ENCODE peak calls at places on chromosomes 13 and 19, in ten cellular contexts. E is heart right ventricle; H is cardiac muscle cell; Y is pancreas; A is psoas muscle; O is endothelial cell of umbilical vein; U is CD8-positive, alpha-beta memory T cell; M is ovary; K is iPS DF 6.9; D is HAP-1. F is an unnamed sample. For H3K4me1 and H3K9me3, the result is how much of the 10 kb centered on the place peaks cover.

GRCh38 chr13:44436589-44437337 is 63.1 kb downstream of the SERP2 start:
- DNase-seq in E (peak), H (peak), Y (peak), A (peak), O (peak), U (no peak), M (peak), K (peak), D (peak), F (peak)

GRCh38 chr13:25525884-25526283 is 154.1 kb downstream of the ATP8A2 start:
- DNase-seq in E (no peak), H (no peak), Y (no peak), A (no peak), O (no peak), U (no peak), M (no peak), K (no peak), D (no peak), F (no peak)

GRCh38 chr19:5217171-5217570 is 123.4 kb downstream of the PTPRS start:
- DNase-seq in E (no peak), H (no peak), Y (no peak), A (no peak), O (no peak), U (no peak), M (no peak), K (no peak), D (no peak), F (no peak)

GRCh38 chr13:46698910-46699460 is 98.0 kb downstream of the ESD start:
- DNase-seq in E (no peak), H (no peak), Y (no peak), A (no peak), O (peak), U (no peak), M (no peak), K (no peak), D (no peak), F (peak)

GRCh38 chr13:51317262-51317661 is 22.2 kb upstream of the SERPINE3 start:
- DNase-seq in E (no peak), H (no peak), Y (no peak), A (no peak), O (peak), U (no peak), M (no peak), K (no peak), D (no peak), F (no peak)

GRCh38 chr13:59950201-59950730 is 213.5 kb downstream of the DIAPH3 start:
- DNase-seq in E (no peak), H (no peak), Y (no peak), A (no peak), O (no peak), U (no peak), M (no peak), K (no peak), D (no peak), F (no peak)

GRCh38 chr19:35569281-35569781 is 5.9 kb upstream of the ATP4A start:
- DNase-seq in E (no peak), H (no peak), Y (peak), A (peak), O (no peak), U (no peak), M (no peak), K (no peak), D (no peak), F (no peak)

GRCh38 chr13:90105276-90105675 is 1242.2 kb upstream of the MIR17HG start:
- DNase-seq in E (no peak), H (no peak), Y (no peak), A (no peak), O (no peak), U (no peak), M (no peak), K (no peak), D (no peak), F (no peak)

GRCh38 chr19:39301021-39301420 is 4.8 kb downstream of the IFNL1 start:
- DNase-seq in E (no peak), H (no peak), Y (no peak), A (no peak), O (no peak), U (no peak), M (no peak), K (no peak), D (no peak), F (no peak)

GRCh38 chr19:42284066-42284501 is 15.0 kb downstream of the CIC start:
- DNase-seq in E (peak), H (peak), Y (peak), A (peak), O (peak), U (peak), M (peak), K (no peak), D (peak), F (peak)

GRCh38 chr19:31459430-31459829 is 110.2 kb upstream of the TSHZ3 start:
- DNase-seq in E (no peak), H (no peak), Y (no peak), A (no peak), O (no peak), U (no peak), M (no peak), K (no peak), D (no peak), F (no peak)

GRCh38 chr19:1244693-1245451 is 3.3 kb downstream of the ATP5F1D start:
- DNase-seq in E (peak), H (no peak), Y (peak), A (peak), O (no peak), U (peak), M (peak), K (no peak), D (no peak), F (no peak)

GRCh38 chr19:42132030-42132628 is at the start of gene POU2F2:
- DNase-seq in E (peak), H (no peak), Y (peak), A (peak), O (no peak), U (peak), M (no peak), K (no peak), D (no peak), F (no peak)

GRCh38 chr19:57786286-57786685 is 16.8 kb downstream of the ZNF586 start:
- DNase-seq in E (no peak), H (no peak), Y (no peak), A (no peak), O (no peak), U (no peak), M (no peak), K (no peak), D (no peak), F (no peak)

GRCh38 chr13:72458701-72459100 is 268.7 kb downstream of the MZT1 start:
- DNase-seq in E (no peak), H (peak), Y (no peak), A (no peak), O (no peak), U (no peak), M (no peak), K (peak), D (peak), F (no peak)

GRCh38 chr13:74274946-74275345 is 140.7 kb upstream of the KLF12 start:
- DNase-seq in E (no peak), H (no peak), Y (no peak), A (no peak), O (no peak), U (no peak), M (no peak), K (no peak), D (no peak), F (no peak)

GRCh38 chr13:74272826-74273225 is 138.6 kb upstream of the KLF12 start:
- DNase-seq in E (no peak), H (no peak), Y (no peak), A (no peak), O (no peak), U (no peak), M (no peak), K (no peak), D (no peak), F (no peak)

GRCh38 chr13:74270018-74270417 is 135.8 kb upstream of the KLF12 start:
- DNase-seq in E (no peak), H (no peak), Y (no peak), A (no peak), O (no peak), U (no peak), M (no peak), K (no peak), D (no peak), F (no peak)

GRCh38 chr13:74278901-74279300 is 144.7 kb upstream of the KLF12 start:
- DNase-seq in E (no peak), H (no peak), Y (no peak), A (no peak), O (no peak), U (no peak), M (no peak), K (no peak), D (no peak), F (no peak)

DNA sequence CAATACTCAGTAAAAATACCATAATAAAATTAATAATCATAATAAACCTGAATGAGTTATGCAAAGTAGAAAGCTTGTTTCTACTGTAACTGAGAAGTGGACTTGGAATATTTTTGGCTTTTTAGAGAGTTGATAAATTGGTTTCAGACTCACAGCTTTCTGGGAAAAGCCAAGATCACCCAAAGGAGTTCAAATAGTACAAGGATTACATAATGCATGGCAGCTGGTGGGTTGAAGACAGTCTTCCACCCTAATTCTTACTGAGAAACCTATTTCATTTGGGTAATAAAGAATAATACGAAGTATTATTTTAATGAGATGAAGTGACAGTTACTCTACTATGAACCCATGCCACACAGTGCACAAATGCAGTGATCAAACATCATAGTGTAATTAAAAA is 139.4 kb upstream of the KLF12 start:
- DNase-seq in E (no peak), H (no peak), Y (no peak), A (no peak), O (no peak), U (no peak), M (no peak), K (no peak), D (no peak), F (no peak)
- H3K4me1 ChIP-seq in E (under half), H (under half), Y (under half), A (under half), O (under half), U (under half), M (under half), K (under half), D (under half), F (under half)

DNA sequence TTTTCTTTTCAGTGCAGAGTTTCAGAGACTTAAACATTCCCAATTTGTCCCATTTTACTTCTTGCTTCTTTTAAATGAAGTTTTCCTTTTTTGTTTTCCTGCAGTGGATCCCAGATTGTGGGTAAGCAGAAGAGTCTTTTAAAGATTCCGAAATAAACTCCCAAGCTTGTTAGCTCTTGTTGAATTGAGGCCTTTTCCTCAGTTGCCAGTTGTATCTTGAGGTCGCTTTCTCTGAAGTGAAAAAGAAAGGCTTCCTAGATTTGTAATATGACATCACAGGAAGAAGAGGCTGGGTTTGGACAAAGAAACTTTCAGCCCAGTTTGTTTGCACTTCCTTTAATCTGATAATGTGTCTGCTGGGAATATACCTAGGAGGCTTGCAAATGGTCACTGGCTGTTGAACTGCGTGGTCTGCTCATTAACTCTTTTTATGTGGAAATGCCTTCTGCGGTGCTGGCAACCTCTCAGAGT is at the start of gene LPAR6:
- DNase-seq in E (no peak), H (no peak), Y (peak), A (no peak), O (peak), U (no peak), M (no peak), K (no peak), D (peak), F (no peak)
- H3K4me3 ChIP-seq in E (peak), H (peak), Y (peak), A (peak), O (peak), U (peak), M (peak), K (peak), D (peak), F (no peak)

GRCh38 chr13:70987043-70987442 is 878.8 kb upstream of the KLHL1 start:
- DNase-seq in E (no peak), H (no peak), Y (no peak), A (no peak), O (no peak), U (no peak), M (no peak), K (no peak), D (no peak), F (no peak)
- H3K9me3 ChIP-seq in E (under half), H (under half), Y (under half), A (under half), O (under half), U (under half), M (under half), K (under half), D (under half), F (under half)

DNA sequence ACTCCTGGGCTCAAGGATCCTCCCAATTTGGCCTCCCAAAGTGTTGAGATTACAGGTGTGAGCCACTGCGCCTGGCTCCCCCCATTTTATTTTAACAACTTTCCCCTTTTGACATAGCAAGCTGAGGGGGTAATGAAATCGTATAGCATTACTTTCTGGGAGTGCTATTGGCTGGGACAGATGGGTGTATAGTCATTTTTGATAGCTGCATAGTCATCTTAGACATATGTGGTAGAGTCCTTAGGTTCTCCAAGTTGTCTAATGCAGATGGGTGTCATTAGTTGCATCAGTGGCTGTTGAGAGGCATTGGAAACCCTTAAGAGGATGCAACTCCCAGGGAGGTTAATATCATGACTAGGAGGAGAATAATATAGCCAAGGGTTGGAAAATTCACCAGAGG is 28.6 kb upstream of the PNMA8B start:
- DNase-seq in E (no peak), H (no peak), Y (no peak), A (no peak), O (no peak), U (no peak), M (no peak), K (no peak), D (no peak), F (no peak)
- H3K4me1 ChIP-seq in E (under half), H (under half), Y (under half), A (under half), O (under half), U (under half), M (under half), K (under half), D (under half), F (under half)

GRCh38 chr19:14405758-14406644 is 13.1 kb downstream of the DDX39A start:
- DNase-seq in E (peak), H (peak), Y (peak), A (peak), O (peak), U (peak), M (peak), K (peak), D (peak), F (peak)
- H3K4me3 ChIP-seq in E (peak), H (no peak), Y (peak), A (peak), O (peak), U (no peak), M (no peak), K (no peak), D (no peak), F (peak)

DNA sequence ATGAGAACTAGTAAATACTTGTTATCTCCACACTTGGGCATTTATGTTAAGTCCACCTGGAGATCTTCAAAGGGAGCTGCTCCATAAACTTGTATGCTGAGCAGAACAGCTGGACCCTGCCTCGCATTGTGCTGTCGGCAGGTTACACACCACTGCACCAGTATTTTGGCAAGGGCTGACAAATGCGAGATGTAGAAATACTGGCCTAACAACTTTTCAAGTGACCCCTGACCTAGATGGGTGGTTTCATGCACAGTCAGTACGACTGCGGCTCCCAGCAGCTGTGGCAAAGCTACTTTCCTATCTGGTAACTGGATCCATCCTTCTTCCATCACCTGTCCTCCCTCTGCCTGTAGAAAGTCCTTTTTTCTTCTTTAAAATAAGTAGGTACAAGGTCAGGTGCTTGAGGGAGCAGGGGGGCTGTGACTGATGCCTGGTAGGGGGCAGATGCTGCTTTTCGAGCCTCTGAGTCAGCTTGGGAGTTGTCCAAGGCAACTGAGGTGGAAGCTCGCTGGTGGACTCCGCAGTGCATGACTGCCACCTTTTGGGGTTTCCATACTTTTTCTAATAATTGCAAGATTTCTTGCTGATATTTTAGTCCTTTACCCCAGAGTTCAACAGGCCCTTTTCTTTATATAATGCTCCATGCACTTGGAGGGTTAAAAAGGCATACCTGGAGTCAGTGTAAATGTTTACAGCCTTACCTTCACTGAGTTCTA is 86.8 kb downstream of the SLC25A15 start:
- DNase-seq in E (no peak), H (no peak), Y (no peak), A (no peak), O (no peak), U (no peak), M (no peak), K (no peak), D (no peak), F (no peak)
- H3K9me3 ChIP-seq in E (under half), H (under half), Y (under half), A (under half), O (under half), U (under half), M (half or more), K (under half), D (under half), F (under half)

GRCh38 chr19:33789344-33789743 is 7.3 kb upstream of the KCTD15 start:
- DNase-seq in E (no peak), H (no peak), Y (no peak), A (no peak), O (no peak), U (no peak), M (no peak), K (no peak), D (no peak), F (no peak)
- H3K4me1 ChIP-seq in E (under half), H (under half), Y (under half), A (under half), O (under half), U (under half), M (under half), K (under half), D (under half), F (under half)

DNA sequence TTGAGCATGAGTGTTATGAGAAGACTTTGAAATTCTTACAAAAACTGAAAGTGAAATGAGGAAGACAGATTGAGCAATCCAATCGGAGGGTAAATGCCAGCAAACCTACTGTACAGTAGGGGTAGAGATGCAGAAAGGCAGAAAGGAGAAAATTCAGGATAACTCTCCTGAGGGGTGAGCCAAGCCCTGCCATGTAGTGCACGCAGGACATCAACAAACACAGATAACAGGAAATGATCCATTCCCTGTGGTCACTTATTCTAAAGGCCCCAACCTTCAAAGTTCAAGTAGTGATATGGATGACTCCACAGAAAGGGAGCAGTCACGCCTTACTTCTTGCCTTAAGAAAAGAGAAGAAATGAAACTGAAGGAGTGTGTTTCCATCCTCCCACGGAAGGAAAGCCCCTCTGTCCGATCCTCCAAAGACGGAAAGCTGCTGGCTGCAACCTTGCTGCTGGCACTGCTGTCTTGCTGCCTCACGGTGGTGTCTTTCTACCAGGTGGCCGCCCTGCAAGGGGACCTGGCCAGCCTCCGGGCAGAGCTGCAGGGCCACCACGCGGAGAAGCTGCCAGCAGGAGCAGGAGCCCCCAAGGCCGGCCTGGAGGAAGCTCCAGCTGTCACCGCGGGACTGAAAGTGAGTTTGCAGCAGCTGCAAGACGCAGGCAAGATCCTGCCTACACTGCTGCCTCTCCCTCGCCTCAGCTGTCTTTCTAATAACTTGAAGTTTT is at the start of gene TNFSF13B:
- DNase-seq in E (peak), H (peak), Y (peak), A (peak), O (peak), U (peak), M (peak), K (peak), D (no peak), F (peak)
- H3K4me3 ChIP-seq in E (peak), H (no peak), Y (peak), A (peak), O (peak), U (peak), M (peak), K (no peak), D (no peak), F (no peak)

DNA sequence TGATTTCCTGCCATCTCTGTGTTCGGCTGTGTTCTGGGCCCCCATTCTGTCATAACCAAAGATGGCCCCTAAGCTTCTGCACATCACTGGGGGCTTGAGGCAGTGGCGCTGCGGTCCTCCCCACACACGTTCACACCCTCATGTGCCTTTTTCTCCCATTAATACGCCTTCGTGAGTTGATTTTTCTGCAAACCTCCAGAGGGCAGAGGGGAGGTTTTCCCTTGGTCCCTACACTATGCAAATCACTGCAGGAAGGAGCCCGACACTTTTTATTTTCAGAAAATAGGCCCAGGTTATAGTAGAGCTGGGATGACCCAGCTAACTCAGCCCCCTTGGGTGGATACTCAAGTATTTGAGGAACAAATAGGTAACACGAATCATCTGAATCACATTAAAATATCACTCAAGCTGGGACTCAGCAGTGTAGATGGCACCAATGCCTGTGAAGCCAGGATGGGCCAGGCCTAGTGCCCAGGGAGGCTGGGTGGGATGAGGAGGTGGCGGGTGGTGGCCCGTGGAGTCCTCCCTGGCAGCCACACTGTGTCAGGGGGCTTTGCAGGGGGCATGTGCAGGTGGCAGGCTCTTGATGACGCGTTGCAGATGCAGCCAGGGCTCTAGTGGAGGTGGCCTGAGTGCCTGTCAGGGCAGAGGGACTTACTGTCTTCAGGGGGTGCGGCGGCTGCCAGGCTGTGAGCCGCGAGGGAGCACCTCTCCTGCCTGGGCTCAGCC is 234.3 kb downstream of the TEX29 start:
- DNase-seq in E (no peak), H (no peak), Y (no peak), A (no peak), O (no peak), U (no peak), M (no peak), K (no peak), D (no peak), F (no peak)
- H3K9me3 ChIP-seq in E (under half), H (under half), Y (under half), A (under half), O (under half), U (under half), M (under half), K (under half), D (under half), F (under half)

F was measured in BE2C.